ENCODE peak calls at places on chromosomes 3 and 15, in six cellular contexts. One of them, this sample, is unnamed.

GRCh38 chr3:40827942-40828688 is 303.4 kb downstream of the ZNF621 start:
- DNase-seq in brain microvascular endothelial cell: peak
- DNase-seq in CD4-positive, alpha-beta T cell: no peak
- DNase-seq in spleen: no peak
- DNase-seq in GM23338: no peak
- DNase-seq in prostate gland: no peak
- DNase-seq in this sample: no peak

GRCh38 chr15:68888419-68888818 is 41.9 kb upstream of the SPESP1 start:
- DNase-seq in brain microvascular endothelial cell: no peak
- DNase-seq in CD4-positive, alpha-beta T cell: no peak
- DNase-seq in spleen: no peak
- DNase-seq in GM23338: peak
- DNase-seq in prostate gland: no peak
- DNase-seq in this sample: no peak

GRCh38 chr3:117114517-117115265 is 405.1 kb downstream of the TUSC7 start:
- DNase-seq in brain microvascular endothelial cell: no peak
- DNase-seq in CD4-positive, alpha-beta T cell: no peak
- DNase-seq in spleen: no peak
- DNase-seq in GM23338: peak
- DNase-seq in prostate gland: no peak
- DNase-seq in this sample: no peak

GRCh38 chr15:50758712-50759205 is 6.7 kb downstream of the SPPL2A start:
- DNase-seq in brain microvascular endothelial cell: peak
- DNase-seq in CD4-positive, alpha-beta T cell: no peak
- DNase-seq in spleen: no peak
- DNase-seq in GM23338: no peak
- DNase-seq in prostate gland: no peak
- DNase-seq in this sample: no peak

GRCh38 chr3:42853056-42853455 is 22.6 kb downstream of the CYP8B1 start:
- DNase-seq in brain microvascular endothelial cell: no peak
- DNase-seq in CD4-positive, alpha-beta T cell: no peak
- DNase-seq in spleen: no peak
- DNase-seq in GM23338: no peak
- DNase-seq in prostate gland: no peak
- DNase-seq in this sample: no peak

GRCh38 chr3:108410531-108410984 is 99.8 kb downstream of the MYH15 start:
- DNase-seq in brain microvascular endothelial cell: no peak
- DNase-seq in CD4-positive, alpha-beta T cell: no peak
- DNase-seq in spleen: no peak
- DNase-seq in GM23338: no peak
- DNase-seq in prostate gland: peak
- DNase-seq in this sample: no peak

GRCh38 chr3:9142346-9142745 is 107.1 kb downstream of the SRGAP3 start:
- DNase-seq in brain microvascular endothelial cell: no peak
- DNase-seq in CD4-positive, alpha-beta T cell: no peak
- DNase-seq in spleen: no peak
- DNase-seq in GM23338: no peak
- DNase-seq in prostate gland: peak
- DNase-seq in this sample: no peak

GRCh38 chr15:40893019-40893723 is 1.1 kb upstream of the VPS18 start:
- DNase-seq in brain microvascular endothelial cell: no peak
- DNase-seq in CD4-positive, alpha-beta T cell: no peak
- DNase-seq in spleen: peak
- DNase-seq in GM23338: no peak
- DNase-seq in prostate gland: no peak
- DNase-seq in this sample: no peak

GRCh38 chr15:92840149-92840548 is 60.0 kb upstream of the CHD2 start:
- DNase-seq in brain microvascular endothelial cell: no peak
- DNase-seq in CD4-positive, alpha-beta T cell: no peak
- DNase-seq in spleen: no peak
- DNase-seq in GM23338: no peak
- DNase-seq in prostate gland: peak
- DNase-seq in this sample: no peak

GRCh38 chr3:119239421-119239820 is 1.3 kb downstream of the B4GALT4 start:
- DNase-seq in brain microvascular endothelial cell: no peak
- DNase-seq in CD4-positive, alpha-beta T cell: no peak
- DNase-seq in spleen: no peak
- DNase-seq in GM23338: no peak
- DNase-seq in prostate gland: no peak
- DNase-seq in this sample: no peak

GRCh38 chr15:63805993-63806980 is 27.5 kb downstream of the HERC1 start:
- DNase-seq in brain microvascular endothelial cell: peak
- DNase-seq in CD4-positive, alpha-beta T cell: no peak
- DNase-seq in spleen: no peak
- DNase-seq in GM23338: no peak
- DNase-seq in prostate gland: no peak
- DNase-seq in this sample: no peak

GRCh38 chr15:37109952-37110630 is 9.7 kb upstream of the MEIS2 start:
- DNase-seq in brain microvascular endothelial cell: no peak
- DNase-seq in CD4-positive, alpha-beta T cell: no peak
- DNase-seq in spleen: no peak
- DNase-seq in GM23338: peak
- DNase-seq in prostate gland: no peak
- DNase-seq in this sample: no peak

GRCh38 chr3:108705045-108705444 is 52.2 kb downstream of the RETNLB start:
- DNase-seq in brain microvascular endothelial cell: no peak
- DNase-seq in CD4-positive, alpha-beta T cell: no peak
- DNase-seq in spleen: no peak
- DNase-seq in GM23338: no peak
- DNase-seq in prostate gland: no peak
- DNase-seq in this sample: no peak

GRCh38 chr15:100887211-100887913 is 7.7 kb downstream of the ALDH1A3 start:
- DNase-seq in brain microvascular endothelial cell: no peak
- DNase-seq in CD4-positive, alpha-beta T cell: no peak
- DNase-seq in spleen: no peak
- DNase-seq in GM23338: no peak
- DNase-seq in prostate gland: no peak
- DNase-seq in this sample: no peak

GRCh38 chr15:62749036-62749435 is 293.5 kb upstream of the TPM1 start:
- DNase-seq in brain microvascular endothelial cell: no peak
- DNase-seq in CD4-positive, alpha-beta T cell: no peak
- DNase-seq in spleen: no peak
- DNase-seq in GM23338: no peak
- DNase-seq in prostate gland: no peak
- DNase-seq in this sample: no peak

GRCh38 chr15:48375767-48376166 is 44.5 kb downstream of the DUT start:
- DNase-seq in brain microvascular endothelial cell: no peak
- DNase-seq in CD4-positive, alpha-beta T cell: no peak
- DNase-seq in spleen: no peak
- DNase-seq in GM23338: no peak
- DNase-seq in prostate gland: no peak
- DNase-seq in this sample: no peak

GRCh38 chr15:66269326-66270090 is 16.0 kb upstream of the MEGF11 start:
- DNase-seq in brain microvascular endothelial cell: peak
- DNase-seq in CD4-positive, alpha-beta T cell: no peak
- DNase-seq in spleen: no peak
- DNase-seq in GM23338: peak
- DNase-seq in prostate gland: peak
- DNase-seq in this sample: no peak

GRCh38 chr3:156106721-156107373 is 13.5 kb upstream of the KCNAB1 start:
- DNase-seq in brain microvascular endothelial cell: no peak
- DNase-seq in CD4-positive, alpha-beta T cell: no peak
- DNase-seq in spleen: no peak
- DNase-seq in GM23338: peak
- DNase-seq in prostate gland: no peak
- DNase-seq in this sample: no peak

GRCh38 chr15:33204087-33204486 is 9.6 kb upstream of the FMN1 start:
- DNase-seq in brain microvascular endothelial cell: no peak
- DNase-seq in CD4-positive, alpha-beta T cell: no peak
- DNase-seq in spleen: no peak
- DNase-seq in GM23338: no peak
- DNase-seq in prostate gland: no peak
- DNase-seq in this sample: no peak

GRCh38 chr15:40081691-40082194 is 26.9 kb downstream of the BMF start:
- DNase-seq in brain microvascular endothelial cell: peak
- DNase-seq in CD4-positive, alpha-beta T cell: no peak
- DNase-seq in spleen: peak
- DNase-seq in GM23338: peak
- DNase-seq in prostate gland: peak
- DNase-seq in this sample: peak

GRCh38 chr3:84836961-84837360 is 121.8 kb upstream of the CADM2 start:
- DNase-seq in brain microvascular endothelial cell: no peak
- DNase-seq in CD4-positive, alpha-beta T cell: no peak
- DNase-seq in spleen: no peak
- DNase-seq in GM23338: peak
- DNase-seq in prostate gland: no peak
- DNase-seq in this sample: no peak

GRCh38 chr3:52891164-52891563 is 6.2 kb downstream of the STIMATE start:
- DNase-seq in brain microvascular endothelial cell: no peak
- DNase-seq in CD4-positive, alpha-beta T cell: no peak
- DNase-seq in spleen: no peak
- DNase-seq in GM23338: no peak
- DNase-seq in prostate gland: no peak
- DNase-seq in this sample: no peak

GRCh38 chr3:85539232-85539631 is 580.4 kb downstream of the CADM2 start:
- DNase-seq in brain microvascular endothelial cell: no peak
- DNase-seq in CD4-positive, alpha-beta T cell: no peak
- DNase-seq in spleen: no peak
- DNase-seq in GM23338: no peak
- DNase-seq in prostate gland: no peak
- DNase-seq in this sample: no peak

GRCh38 chr15:64865998-64866520 is 24.3 kb downstream of the PLEKHO2 start:
- DNase-seq in brain microvascular endothelial cell: peak
- DNase-seq in CD4-positive, alpha-beta T cell: no peak
- DNase-seq in spleen: no peak
- DNase-seq in GM23338: peak
- DNase-seq in prostate gland: no peak
- DNase-seq in this sample: peak

GRCh38 chr15:72284781-72285180 is 12.4 kb upstream of the PARP6 start:
- DNase-seq in brain microvascular endothelial cell: no peak
- DNase-seq in CD4-positive, alpha-beta T cell: no peak
- DNase-seq in spleen: no peak
- DNase-seq in GM23338: no peak
- DNase-seq in prostate gland: no peak
- DNase-seq in this sample: no peak
- H3K27ac ChIP-seq in brain microvascular endothelial cell: no peak
- H3K27ac ChIP-seq in CD4-positive, alpha-beta T cell: no peak
- H3K27ac ChIP-seq in spleen: no peak
- H3K27ac ChIP-seq in GM23338: no peak
- H3K27ac ChIP-seq in prostate gland: no peak
- H3K27ac ChIP-seq in this sample: no peak

GRCh38 chr3:123034996-123035395 is 7.4 kb upstream of the SEMA5B start:
- DNase-seq in brain microvascular endothelial cell: no peak
- DNase-seq in CD4-positive, alpha-beta T cell: no peak
- DNase-seq in spleen: no peak
- DNase-seq in GM23338: no peak
- DNase-seq in prostate gland: no peak
- DNase-seq in this sample: no peak
- H3K27ac ChIP-seq in brain microvascular endothelial cell: no peak
- H3K27ac ChIP-seq in CD4-positive, alpha-beta T cell: no peak
- H3K27ac ChIP-seq in spleen: no peak
- H3K27ac ChIP-seq in GM23338: no peak
- H3K27ac ChIP-seq in prostate gland: no peak
- H3K27ac ChIP-seq in this sample: no peak

DNA sequence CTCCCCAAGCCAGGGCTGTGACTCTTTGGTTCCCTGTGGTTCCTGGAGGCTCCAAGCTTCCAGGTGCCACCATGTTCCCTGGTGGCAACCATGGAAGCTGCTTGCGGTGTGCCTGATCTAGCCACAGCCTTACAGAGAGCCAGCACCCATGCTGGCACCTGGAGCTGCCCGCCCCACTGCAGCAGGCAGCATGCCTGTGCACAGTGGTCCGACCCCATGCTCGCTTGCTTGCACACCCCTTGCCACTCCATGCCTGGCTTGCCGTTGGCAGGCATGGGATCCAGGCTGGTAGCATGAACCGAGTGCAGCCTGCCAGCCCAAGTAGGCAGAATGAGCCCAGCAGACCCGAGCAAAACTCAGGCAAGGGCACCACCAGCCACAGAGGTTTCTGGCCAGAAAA is 53.9 kb downstream of the SLMAP start:
- DNase-seq in brain microvascular endothelial cell: no peak
- DNase-seq in CD4-positive, alpha-beta T cell: no peak
- DNase-seq in spleen: no peak
- DNase-seq in GM23338: no peak
- DNase-seq in prostate gland: no peak
- DNase-seq in this sample: no peak
- H3K27ac ChIP-seq in brain microvascular endothelial cell: no peak
- H3K27ac ChIP-seq in CD4-positive, alpha-beta T cell: no peak
- H3K27ac ChIP-seq in spleen: peak
- H3K27ac ChIP-seq in GM23338: no peak
- H3K27ac ChIP-seq in prostate gland: no peak
- H3K27ac ChIP-seq in this sample: peak

GRCh38 chr15:90760661-90761232 is 43.6 kb downstream of the BLM start:
- DNase-seq in brain microvascular endothelial cell: no peak
- DNase-seq in CD4-positive, alpha-beta T cell: no peak
- DNase-seq in spleen: no peak
- DNase-seq in GM23338: no peak
- DNase-seq in prostate gland: no peak
- DNase-seq in this sample: no peak
- H3K27ac ChIP-seq in brain microvascular endothelial cell: no peak
- H3K27ac ChIP-seq in CD4-positive, alpha-beta T cell: no peak
- H3K27ac ChIP-seq in spleen: no peak
- H3K27ac ChIP-seq in GM23338: no peak
- H3K27ac ChIP-seq in prostate gland: no peak
- H3K27ac ChIP-seq in this sample: no peak

GRCh38 chr15:56160966-56161365 is 82.7 kb downstream of the RFX7 start:
- DNase-seq in brain microvascular endothelial cell: no peak
- DNase-seq in CD4-positive, alpha-beta T cell: no peak
- DNase-seq in spleen: no peak
- DNase-seq in GM23338: peak
- DNase-seq in prostate gland: no peak
- DNase-seq in this sample: no peak
- H3K27ac ChIP-seq in brain microvascular endothelial cell: no peak
- H3K27ac ChIP-seq in CD4-positive, alpha-beta T cell: no peak
- H3K27ac ChIP-seq in spleen: no peak
- H3K27ac ChIP-seq in GM23338: no peak
- H3K27ac ChIP-seq in prostate gland: no peak
- H3K27ac ChIP-seq in this sample: no peak

DNA sequence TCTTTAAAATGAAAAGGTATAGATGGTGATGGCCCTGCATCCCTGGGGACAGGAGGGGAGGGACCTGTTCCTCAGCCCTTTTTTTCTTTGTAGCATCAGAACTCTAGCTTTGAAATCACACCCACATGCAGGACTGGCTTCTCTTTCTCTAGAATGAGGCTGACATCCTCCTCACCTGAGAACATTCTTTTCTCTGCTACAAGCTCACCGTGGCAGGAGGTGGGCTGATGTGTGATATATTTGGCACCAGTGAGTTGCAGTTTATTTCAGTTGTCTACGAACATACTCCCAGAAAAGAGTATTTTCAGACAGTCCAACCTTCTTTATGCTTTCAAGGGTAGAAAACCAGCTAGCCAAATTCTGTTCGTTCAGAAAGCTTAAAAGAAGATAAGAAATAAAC is 43.6 kb upstream of the RARB start:
- DNase-seq in brain microvascular endothelial cell: no peak
- DNase-seq in CD4-positive, alpha-beta T cell: no peak
- DNase-seq in spleen: no peak
- DNase-seq in GM23338: no peak
- DNase-seq in prostate gland: no peak
- DNase-seq in this sample: no peak
- H3K27ac ChIP-seq in brain microvascular endothelial cell: no peak
- H3K27ac ChIP-seq in CD4-positive, alpha-beta T cell: no peak
- H3K27ac ChIP-seq in spleen: no peak
- H3K27ac ChIP-seq in GM23338: no peak
- H3K27ac ChIP-seq in prostate gland: no peak
- H3K27ac ChIP-seq in this sample: no peak

This sample was measured in ovary.